ENCODE peak calls at places on chromosome 17, in eight cellular contexts. One of them, this sample, is unnamed.

GRCh38 chr17:7650509-7651096 is at the start of gene ATP1B2:
- ATAC-seq in HepG2: peak
- ATAC-seq in HCT116: peak
- ATAC-seq in GM23338: peak
- ATAC-seq in upper lobe of left lung: peak
- ATAC-seq in Panc1: peak
- ATAC-seq in GM12878: peak
- ATAC-seq in K562: peak
- ATAC-seq in this sample: peak

GRCh38 chr17:2545393-2545792 is 33.7 kb upstream of the METTL16 start:
- ATAC-seq in HCT116: no peak
- ATAC-seq in HepG2: peak
- ATAC-seq in Panc1: no peak
- ATAC-seq in upper lobe of left lung: peak
- ATAC-seq in K562: no peak
- ATAC-seq in GM12878: no peak
- ATAC-seq in GM23338: no peak
- ATAC-seq in this sample: no peak

GRCh38 chr17:47998044-47998443 is 27.1 kb downstream of the CDK5RAP3 start:
- ATAC-seq in upper lobe of left lung: no peak
- ATAC-seq in Panc1: no peak
- ATAC-seq in HepG2: no peak
- ATAC-seq in GM23338: no peak
- ATAC-seq in K562: no peak
- ATAC-seq in GM12878: no peak
- ATAC-seq in HCT116: no peak
- ATAC-seq in this sample: no peak

GRCh38 chr17:65463242-65463641 is 98.2 kb downstream of the AXIN2 start:
- ATAC-seq in upper lobe of left lung: peak
- ATAC-seq in GM23338: no peak
- ATAC-seq in GM12878: no peak
- ATAC-seq in K562: no peak
- ATAC-seq in HCT116: no peak
- ATAC-seq in Panc1: no peak
- ATAC-seq in HepG2: no peak
- ATAC-seq in this sample: peak

GRCh38 chr17:77601054-77601979 is 357.2 kb upstream of the TNRC6C start:
- ATAC-seq in upper lobe of left lung: no peak
- ATAC-seq in Panc1: peak
- ATAC-seq in GM23338: no peak
- ATAC-seq in GM12878: no peak
- ATAC-seq in HepG2: no peak
- ATAC-seq in HCT116: no peak
- ATAC-seq in K562: no peak
- ATAC-seq in this sample: no peak

GRCh38 chr17:51819341-51819740 is 339.2 kb downstream of the CA10 start:
- ATAC-seq in Panc1: no peak
- ATAC-seq in K562: no peak
- ATAC-seq in GM23338: no peak
- ATAC-seq in HCT116: no peak
- ATAC-seq in upper lobe of left lung: no peak
- ATAC-seq in GM12878: no peak
- ATAC-seq in HepG2: no peak
- ATAC-seq in this sample: no peak

GRCh38 chr17:77872714-77873517 is 85.6 kb upstream of the TNRC6C start:
- ATAC-seq in upper lobe of left lung: no peak
- ATAC-seq in HepG2: no peak
- ATAC-seq in GM12878: no peak
- ATAC-seq in HCT116: no peak
- ATAC-seq in K562: no peak
- ATAC-seq in GM23338: no peak
- ATAC-seq in Panc1: no peak
- ATAC-seq in this sample: no peak

GRCh38 chr17:36183001-36183810 is 6.8 kb upstream of the TBC1D3B start:
- ATAC-seq in HCT116: peak
- ATAC-seq in K562: peak
- ATAC-seq in upper lobe of left lung: peak
- ATAC-seq in HepG2: peak
- ATAC-seq in GM12878: peak
- ATAC-seq in Panc1: peak
- ATAC-seq in GM23338: peak
- ATAC-seq in this sample: peak

GRCh38 chr17:33451221-33451620 is 158.1 kb upstream of the ASIC2 start:
- ATAC-seq in GM23338: no peak
- ATAC-seq in Panc1: no peak
- ATAC-seq in GM12878: no peak
- ATAC-seq in HCT116: no peak
- ATAC-seq in HepG2: no peak
- ATAC-seq in upper lobe of left lung: no peak
- ATAC-seq in K562: no peak
- ATAC-seq in this sample: no peak

GRCh38 chr17:55492951-55493350 is 18.3 kb downstream of the SMIM36 start:
- ATAC-seq in HCT116: no peak
- ATAC-seq in Panc1: no peak
- ATAC-seq in GM12878: no peak
- ATAC-seq in HepG2: peak
- ATAC-seq in GM23338: peak
- ATAC-seq in K562: no peak
- ATAC-seq in upper lobe of left lung: no peak
- ATAC-seq in this sample: no peak

GRCh38 chr17:602436-602835 is 112.2 kb downstream of the VPS53 start:
- ATAC-seq in GM23338: no peak
- ATAC-seq in HCT116: no peak
- ATAC-seq in Panc1: no peak
- ATAC-seq in GM12878: no peak
- ATAC-seq in upper lobe of left lung: no peak
- ATAC-seq in K562: peak
- ATAC-seq in HepG2: no peak
- ATAC-seq in this sample: no peak

GRCh38 chr17:8900626-8901585 is 33.4 kb upstream of the PIK3R6 start:
- ATAC-seq in upper lobe of left lung: no peak
- ATAC-seq in Panc1: no peak
- ATAC-seq in HepG2: no peak
- ATAC-seq in HCT116: no peak
- ATAC-seq in GM23338: peak
- ATAC-seq in K562: no peak
- ATAC-seq in GM12878: peak
- ATAC-seq in this sample: no peak

GRCh38 chr17:50793007-50793406 is 25.7 kb upstream of the ANKRD40CL start:
- ATAC-seq in GM23338: no peak
- ATAC-seq in HepG2: no peak
- ATAC-seq in K562: no peak
- ATAC-seq in Panc1: peak
- ATAC-seq in GM12878: no peak
- ATAC-seq in upper lobe of left lung: no peak
- ATAC-seq in HCT116: peak
- ATAC-seq in this sample: no peak

GRCh38 chr17:59370580-59371299 is 39.3 kb downstream of the YPEL2 start:
- ATAC-seq in GM23338: no peak
- ATAC-seq in Panc1: no peak
- ATAC-seq in HepG2: no peak
- ATAC-seq in HCT116: no peak
- ATAC-seq in GM12878: peak
- ATAC-seq in upper lobe of left lung: no peak
- ATAC-seq in K562: no peak
- ATAC-seq in this sample: no peak
- H3K27ac ChIP-seq in GM23338: no peak
- H3K27ac ChIP-seq in Panc1: no peak
- H3K27ac ChIP-seq in HepG2: no peak
- H3K27ac ChIP-seq in HCT116: no peak
- H3K27ac ChIP-seq in GM12878: peak
- H3K27ac ChIP-seq in upper lobe of left lung: peak
- H3K27ac ChIP-seq in K562: no peak
- H3K27ac ChIP-seq in this sample: peak

DNA sequence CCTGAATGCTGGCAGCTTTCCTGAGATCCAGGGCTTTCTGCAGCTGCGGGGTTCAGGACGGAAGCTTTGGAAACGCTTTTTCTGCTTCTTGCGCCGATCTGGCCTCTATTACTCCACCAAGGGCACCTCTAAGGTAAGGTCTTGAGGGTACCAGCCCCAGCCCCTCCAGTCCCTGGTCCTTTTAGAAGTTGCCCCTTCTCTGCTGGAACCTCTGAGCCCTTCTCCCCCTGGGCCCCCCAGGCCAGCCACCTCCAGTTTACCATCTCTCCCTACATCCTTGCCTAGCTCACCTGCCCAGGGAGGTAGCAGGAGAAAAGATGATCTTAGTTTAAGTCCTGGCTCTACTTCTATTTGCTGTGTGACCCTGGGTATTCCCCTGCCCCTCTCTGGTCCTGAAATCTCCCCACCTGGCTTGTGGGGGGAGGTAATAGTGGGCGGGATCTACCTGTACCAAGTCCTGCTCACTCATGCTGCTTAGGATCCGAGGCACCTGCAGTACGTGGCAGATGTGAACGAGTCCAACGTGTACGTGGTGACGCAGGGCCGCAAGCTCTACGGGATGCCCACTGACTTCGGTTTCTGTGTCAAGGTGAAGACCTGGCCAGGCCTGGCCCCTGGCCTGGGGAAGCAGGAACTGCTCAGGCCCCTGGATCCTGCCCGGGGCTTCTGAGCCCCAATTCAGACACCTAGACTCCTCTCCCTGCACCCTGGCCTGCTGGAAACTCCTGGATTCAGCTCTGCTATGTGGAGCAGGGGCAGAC is 6.5 kb downstream of the GRB7 start:
- ATAC-seq in GM12878: no peak
- ATAC-seq in Panc1: no peak
- ATAC-seq in upper lobe of left lung: no peak
- ATAC-seq in HepG2: no peak
- ATAC-seq in HCT116: no peak
- ATAC-seq in K562: no peak
- ATAC-seq in GM23338: no peak
- ATAC-seq in this sample: no peak
- TF ChIP-seq POLR2AphosphoS5 in GM12878: no peak
- TF ChIP-seq POLR2AphosphoS5 in Panc1: no peak
- TF ChIP-seq POLR2AphosphoS5 in upper lobe of left lung: no peak
- TF ChIP-seq POLR2AphosphoS5 in HepG2: no peak
- TF ChIP-seq POLR2AphosphoS5 in HCT116: no peak
- TF ChIP-seq POLR2AphosphoS5 in K562: no peak
- TF ChIP-seq POLR2AphosphoS5 in GM23338: no peak
- TF ChIP-seq POLR2AphosphoS5 in this sample: no peak

GRCh38 chr17:19299214-19299747 is 62.1 kb downstream of the EPN2 start:
- ATAC-seq in K562: no peak
- ATAC-seq in HepG2: no peak
- ATAC-seq in upper lobe of left lung: no peak
- ATAC-seq in GM23338: no peak
- ATAC-seq in GM12878: no peak
- ATAC-seq in Panc1: no peak
- ATAC-seq in HCT116: no peak
- ATAC-seq in this sample: no peak

GRCh38 chr17:19301274-19301946 is 61.1 kb downstream of the B9D1 start:
- ATAC-seq in upper lobe of left lung: peak
- ATAC-seq in Panc1: no peak
- ATAC-seq in K562: no peak
- ATAC-seq in GM23338: no peak
- ATAC-seq in GM12878: no peak
- ATAC-seq in HepG2: no peak
- ATAC-seq in HCT116: no peak
- ATAC-seq in this sample: no peak

GRCh38 chr17:19299866-19300265 is 62.7 kb downstream of the B9D1 start:
- ATAC-seq in Panc1: no peak
- ATAC-seq in HepG2: no peak
- ATAC-seq in GM23338: peak
- ATAC-seq in HCT116: no peak
- ATAC-seq in K562: no peak
- ATAC-seq in GM12878: no peak
- ATAC-seq in upper lobe of left lung: no peak
- ATAC-seq in this sample: no peak

GRCh38 chr17:19296786-19297778 is 59.9 kb downstream of the EPN2 start:
- ATAC-seq in Panc1: no peak
- ATAC-seq in HepG2: no peak
- ATAC-seq in GM12878: no peak
- ATAC-seq in HCT116: no peak
- ATAC-seq in GM23338: no peak
- ATAC-seq in upper lobe of left lung: no peak
- ATAC-seq in K562: no peak
- ATAC-seq in this sample: no peak

GRCh38 chr17:19298561-19299213 is 61.5 kb downstream of the EPN2 start:
- ATAC-seq in HCT116: no peak
- ATAC-seq in K562: no peak
- ATAC-seq in GM23338: no peak
- ATAC-seq in GM12878: no peak
- ATAC-seq in upper lobe of left lung: no peak
- ATAC-seq in Panc1: no peak
- ATAC-seq in HepG2: no peak
- ATAC-seq in this sample: peak
- H3K27ac ChIP-seq in HCT116: no peak
- H3K27ac ChIP-seq in K562: no peak
- H3K27ac ChIP-seq in GM23338: peak
- H3K27ac ChIP-seq in GM12878: no peak
- H3K27ac ChIP-seq in upper lobe of left lung: no peak
- H3K27ac ChIP-seq in Panc1: no peak
- H3K27ac ChIP-seq in HepG2: no peak
- H3K27ac ChIP-seq in this sample: no peak

GRCh38 chr17:80785477-80786178 is 206.0 kb upstream of the CHMP6 start:
- ATAC-seq in HCT116: no peak
- ATAC-seq in GM12878: no peak
- ATAC-seq in HepG2: no peak
- ATAC-seq in K562: no peak
- ATAC-seq in upper lobe of left lung: peak
- ATAC-seq in Panc1: no peak
- ATAC-seq in GM23338: no peak
- ATAC-seq in this sample: no peak

GRCh38 chr17:80782536-80783427 is 208.9 kb upstream of the CHMP6 start:
- ATAC-seq in GM12878: no peak
- ATAC-seq in HCT116: peak
- ATAC-seq in Panc1: peak
- ATAC-seq in HepG2: no peak
- ATAC-seq in K562: no peak
- ATAC-seq in GM23338: peak
- ATAC-seq in upper lobe of left lung: no peak
- ATAC-seq in this sample: peak

GRCh38 chr17:80783461-80783860 is 208.2 kb upstream of the CHMP6 start:
- ATAC-seq in HepG2: no peak
- ATAC-seq in K562: no peak
- ATAC-seq in GM12878: no peak
- ATAC-seq in Panc1: no peak
- ATAC-seq in HCT116: no peak
- ATAC-seq in upper lobe of left lung: no peak
- ATAC-seq in GM23338: peak
- ATAC-seq in this sample: no peak

GRCh38 chr17:80781851-80782277 is 209.8 kb upstream of the CHMP6 start:
- ATAC-seq in Panc1: no peak
- ATAC-seq in HCT116: no peak
- ATAC-seq in GM12878: no peak
- ATAC-seq in GM23338: no peak
- ATAC-seq in upper lobe of left lung: no peak
- ATAC-seq in HepG2: no peak
- ATAC-seq in K562: peak
- ATAC-seq in this sample: no peak

DNA sequence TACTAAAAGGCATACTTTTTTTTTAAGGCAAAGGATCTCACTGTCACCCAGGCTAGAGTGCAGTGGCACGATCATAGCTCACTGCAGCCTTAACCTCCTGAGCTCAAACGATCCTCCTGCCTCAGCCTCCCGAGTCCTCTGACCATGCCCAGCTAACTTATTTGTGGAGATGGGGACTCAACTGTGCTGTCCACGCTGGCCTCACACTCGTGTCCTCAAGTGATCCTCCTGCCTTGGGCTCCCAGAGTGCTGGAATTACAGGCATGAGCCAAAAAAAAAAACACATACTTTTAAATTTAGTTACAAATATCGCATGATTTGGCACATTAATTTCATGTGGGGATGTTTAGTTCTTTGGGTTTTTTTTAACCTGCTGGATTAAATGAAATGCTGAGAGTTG is 207.7 kb upstream of the CHMP6 start:
- ATAC-seq in upper lobe of left lung: no peak
- ATAC-seq in Panc1: no peak
- ATAC-seq in K562: no peak
- ATAC-seq in HepG2: no peak
- ATAC-seq in GM12878: no peak
- ATAC-seq in GM23338: no peak
- ATAC-seq in HCT116: no peak
- ATAC-seq in this sample: no peak
- TF ChIP-seq POLR2AphosphoS5 in upper lobe of left lung: no peak
- TF ChIP-seq POLR2AphosphoS5 in Panc1: no peak
- TF ChIP-seq POLR2AphosphoS5 in K562: no peak
- TF ChIP-seq POLR2AphosphoS5 in HepG2: no peak
- TF ChIP-seq POLR2AphosphoS5 in GM12878: no peak
- TF ChIP-seq POLR2AphosphoS5 in GM23338: no peak
- TF ChIP-seq POLR2AphosphoS5 in HCT116: no peak
- TF ChIP-seq POLR2AphosphoS5 in this sample: no peak

This sample was measured in gastroesophageal sphincter.